ENCODE peak calls at places on chromosome X, in ten cellular contexts. L is type B pancreatic cell, M is pancreas, J is HT-29, B is H7, A is C1 segment of cervical spinal cord, T is iPS-NIHi11, I is A172, Y is endothelial cell, G is NCI-H1694. N is an unnamed sample.

GRCh38 chrX:154308108-154308946 is 12.7 kb downstream of the TKTL1 start:
- DNase-seq in L (no peak), T (peak), J (peak), I (peak), Y (peak), B (peak), G (peak), M (no peak), A (no peak), N (peak)

GRCh38 chrX:20461576-20461975 is 194.9 kb upstream of the RPS6KA3 start:
- DNase-seq in Y (no peak), M (no peak), B (no peak), T (no peak), L (no peak), J (no peak), I (peak), A (no peak), G (no peak), N (no peak)

GRCh38 chrX:11672213-11672612 is 6.5 kb upstream of the ARHGAP6 start:
- DNase-seq in G (no peak), A (no peak), T (no peak), Y (no peak), I (no peak), L (no peak), M (no peak), J (no peak), B (no peak), N (no peak)

GRCh38 chrX:136735604-136736003 is 45.1 kb downstream of the ARHGEF6 start:
- DNase-seq in B (no peak), Y (no peak), T (no peak), A (no peak), G (no peak), L (no peak), I (no peak), J (no peak), M (no peak), N (no peak)

GRCh38 chrX:74179071-74179470 is 124.9 kb upstream of the ZCCHC13 start:
- DNase-seq in A (no peak), M (no peak), J (peak), B (no peak), L (no peak), T (no peak), I (no peak), G (no peak), Y (no peak), N (no peak)

GRCh38 chrX:43969504-43970501 is 3.4 kb downstream of the NDP start:
- DNase-seq in A (peak), J (peak), T (peak), M (peak), B (peak), G (no peak), L (no peak), I (peak), Y (no peak), N (no peak)

GRCh38 chrX:69229436-69229835 is 64.2 kb upstream of the PJA1 start:
- DNase-seq in A (no peak), J (no peak), T (no peak), B (no peak), L (no peak), M (no peak), I (peak), Y (no peak), G (no peak), N (no peak)

GRCh38 chrX:150211988-150212387 is 151.1 kb upstream of the MAMLD1 start:
- DNase-seq in T (no peak), I (no peak), L (no peak), G (no peak), Y (no peak), B (no peak), M (no peak), A (no peak), J (no peak), N (no peak)

GRCh38 chrX:9341305-9342201 is 123.3 kb upstream of the TBL1X start:
- DNase-seq in A (peak), G (no peak), J (peak), M (no peak), T (peak), I (peak), Y (no peak), L (no peak), B (peak), N (no peak)

GRCh38 chrX:44291468-44292116 is 51.9 kb downstream of the EFHC2 start:
- DNase-seq in L (no peak), B (no peak), Y (no peak), J (no peak), A (no peak), G (no peak), T (no peak), M (no peak), I (no peak), N (no peak)

GRCh38 chrX:113929004-113929403 is 654.9 kb upstream of the HTR2C start:
- DNase-seq in T (peak), I (peak), J (peak), G (peak), A (no peak), Y (peak), L (no peak), M (no peak), B (peak), N (peak)

GRCh38 chrX:17081535-17081934 is 135.1 kb downstream of the REPS2 start:
- DNase-seq in M (no peak), L (no peak), A (no peak), G (no peak), Y (no peak), J (no peak), T (no peak), I (no peak), B (no peak), N (no peak)

GRCh38 chrX:100296183-100296753 is 113.8 kb downstream of the PCDH19 start:
- DNase-seq in A (no peak), I (no peak), Y (no peak), L (no peak), G (no peak), M (peak), T (peak), B (peak), J (no peak), N (no peak)

GRCh38 chrX:111847491-111847890 is 28.5 kb upstream of the TRPC5OS start:
- DNase-seq in G (no peak), M (no peak), L (no peak), T (no peak), I (no peak), A (no peak), Y (no peak), J (no peak), B (no peak), N (no peak)

GRCh38 chrX:15911729-15912550 is 57.3 kb upstream of the AP1S2 start:
- DNase-seq in Y (no peak), M (no peak), B (no peak), I (no peak), T (no peak), A (no peak), G (no peak), L (no peak), J (no peak), N (no peak)

GRCh38 chrX:18424482-18425198 is 768 bp upstream of the CDKL5 start:
- DNase-seq in G (no peak), M (peak), I (peak), B (peak), A (no peak), J (peak), T (peak), L (no peak), Y (peak), N (peak)

GRCh38 chrX:69285881-69286545 is 120.8 kb upstream of the PJA1 start:
- DNase-seq in J (peak), G (peak), I (peak), T (peak), A (no peak), L (peak), B (peak), Y (peak), M (peak), N (peak)

GRCh38 chrX:134631404-134632346 is 26.6 kb downstream of the PLAC1 start:
- DNase-seq in M (no peak), B (no peak), Y (no peak), G (peak), T (no peak), J (no peak), I (no peak), L (no peak), A (no peak), N (no peak)

GRCh38 chrX:132968282-132968681 is 9.9 kb upstream of the HS6ST2 start:
- DNase-seq in Y (no peak), J (no peak), G (no peak), M (no peak), L (no peak), I (no peak), A (no peak), T (peak), B (peak), N (no peak)

GRCh38 chrX:133333154-133333750 is 82.0 kb downstream of the GPC4 start:
- DNase-seq in B (no peak), I (no peak), Y (no peak), M (no peak), T (no peak), L (no peak), A (no peak), J (no peak), G (no peak), N (peak)

GRCh38 chrX:30530591-30530990 is 47.0 kb downstream of the TASL start:
- DNase-seq in Y (no peak), L (no peak), M (no peak), B (no peak), A (no peak), G (no peak), I (peak), J (no peak), T (no peak), N (no peak)

GRCh38 chrX:17291998-17292658 is 82.9 kb upstream of the NHS start:
- DNase-seq in T (peak), Y (no peak), L (no peak), I (no peak), J (no peak), M (no peak), A (no peak), G (peak), B (peak), N (no peak)

GRCh38 chrX:15882704-15883539 is 28.3 kb upstream of the AP1S2 start:
- DNase-seq in I (peak), J (no peak), B (no peak), Y (no peak), T (no peak), L (no peak), G (no peak), M (no peak), A (no peak), N (no peak)

GRCh38 chrX:12955882-12956703 is 18.8 kb upstream of the TMSB4X start:
- DNase-seq in B (no peak), T (no peak), Y (no peak), G (no peak), L (no peak), J (peak), I (peak), M (no peak), A (peak), N (no peak)

GRCh38 chrX:50442426-50443116 is 28.1 kb downstream of the DGKK start:
- DNase-seq in B (no peak), M (no peak), Y (no peak), A (no peak), L (no peak), I (no peak), J (no peak), G (no peak), T (no peak), N (no peak)

GRCh38 chrX:44945736-44946135 is 72.7 kb downstream of the KDM6A start:
- DNase-seq in B (no peak), J (peak), M (no peak), Y (no peak), A (no peak), G (no peak), L (no peak), I (no peak), T (no peak), N (no peak)

GRCh38 chrX:135170877-135171519 is at the start of gene CT55:
- DNase-seq in L (no peak), G (no peak), T (peak), I (no peak), A (no peak), B (peak), M (peak), Y (no peak), J (no peak), N (peak)

GRCh38 chrX:134926864-134927263 is 63.9 kb upstream of the SMIM10 start:
- DNase-seq in J (no peak), M (no peak), T (no peak), B (no peak), L (no peak), Y (no peak), G (no peak), A (no peak), I (no peak), N (no peak)

GRCh38 chrX:134513091-134513490 is 53.1 kb downstream of the HPRT1 start:
- DNase-seq in J (no peak), A (no peak), G (no peak), Y (no peak), I (no peak), T (no peak), L (no peak), M (no peak), B (no peak), N (no peak)

GRCh38 chrX:152635941-152636340 is 1.8 kb upstream of the GABRQ start:
- DNase-seq in T (peak), A (no peak), Y (peak), J (peak), I (peak), L (no peak), M (no peak), G (peak), B (peak), N (peak)

GRCh38 chrX:72238183-72238582 is 644 bp downstream of the ERCC6L start:
- DNase-seq in B (peak), J (peak), Y (no peak), A (no peak), I (no peak), L (no peak), T (no peak), G (no peak), M (no peak), N (no peak)

GRCh38 chrX:142295190-142295589 is 90.1 kb upstream of the MAGEC2 start:
- DNase-seq in M (no peak), A (no peak), J (no peak), G (no peak), T (no peak), B (no peak), I (no peak), L (no peak), Y (no peak), N (no peak)

GRCh38 chrX:41382699-41383645 is 49.0 kb downstream of the DDX3X start:
- DNase-seq in M (no peak), J (no peak), B (no peak), G (no peak), T (no peak), I (peak), Y (no peak), L (no peak), A (no peak), N (no peak)